ENCODE peak calls at places on chromosomes 13 and 19, in five cellular contexts. P is effector memory CD4-positive, alpha-beta T cell; G is tibial nerve; X is GM23248; K is ovary. E is an unnamed sample. For H3K4me1, the result is how much of the 10 kb centered on the place peaks cover.

GRCh38 chr13:21749410-21749809 is 78.5 kb downstream of the FGF9 start:
- DNase-seq in P (no peak), G (no peak), X (peak), K (no peak), E (no peak)

GRCh38 chr19:6412111-6412999 is 12.3 kb downstream of the KHSRP start:
- DNase-seq in P (peak), G (no peak), X (peak), K (peak), E (peak)

GRCh38 chr13:33872005-33872351 is 54.0 kb downstream of the RFC3 start:
- DNase-seq in P (no peak), G (no peak), X (no peak), K (no peak), E (no peak)

GRCh38 chr13:33487575-33488243 is 202.2 kb upstream of the STARD13 start:
- DNase-seq in P (no peak), G (peak), X (peak), K (no peak), E (no peak)

GRCh38 chr19:54430306-54431254 is 15.3 kb downstream of the TTYH1 start:
- DNase-seq in P (no peak), G (no peak), X (peak), K (peak), E (no peak)

GRCh38 chr19:47113446-47114348 is at the start of gene ZC3H4:
- DNase-seq in P (peak), G (peak), X (peak), K (peak), E (peak)

GRCh38 chr13:66992683-66993082 is 237.5 kb downstream of the PCDH9 start:
- DNase-seq in P (no peak), G (no peak), X (no peak), K (no peak), E (no peak)

GRCh38 chr19:2532252-2533071 is 56.5 kb downstream of the GADD45B start:
- DNase-seq in P (no peak), G (no peak), X (peak), K (no peak), E (no peak)

GRCh38 chr13:51643882-51644281 is 59.6 kb downstream of the WDFY2 start:
- DNase-seq in P (no peak), G (no peak), X (peak), K (no peak), E (no peak)

GRCh38 chr13:77325371-77325941 is 1.4 kb downstream of the MYCBP2 start:
- DNase-seq in P (no peak), G (no peak), X (peak), K (no peak), E (no peak)

GRCh38 chr19:47280183-47280797 is 5.6 kb downstream of the INAFM1 start:
- DNase-seq in P (no peak), G (no peak), X (peak), K (no peak), E (no peak)

GRCh38 chr19:1206733-1207301 is 1.2 kb downstream of the STK11 start:
- DNase-seq in P (peak), G (no peak), X (peak), K (peak), E (no peak)

GRCh38 chr19:664913-665443 is 2.0 kb upstream of the RNF126 start:
- DNase-seq in P (peak), G (peak), X (peak), K (peak), E (peak)

GRCh38 chr13:99505814-99506269 is 4.6 kb downstream of the TM9SF2 start:
- DNase-seq in P (no peak), G (no peak), X (peak), K (no peak), E (no peak)

GRCh38 chr19:14565298-14565679 is 6.6 kb downstream of the NDUFB7 start:
- DNase-seq in P (no peak), G (no peak), X (peak), K (no peak), E (no peak)

GRCh38 chr13:51346397-51346796 is 6.9 kb downstream of the SERPINE3 start:
- DNase-seq in P (no peak), G (no peak), X (no peak), K (no peak), E (no peak)

GRCh38 chr13:20035130-20035529 is 76.6 kb downstream of the ZMYM2 start:
- DNase-seq in P (no peak), G (no peak), X (no peak), K (no peak), E (no peak)

GRCh38 chr19:13093407-13094284 is 9.0 kb downstream of the LYL1 start:
- DNase-seq in P (peak), G (peak), X (peak), K (peak), E (peak)

GRCh38 chr19:38730470-38730730 is 13.9 kb downstream of the CAPN12 start:
- DNase-seq in P (no peak), G (no peak), X (no peak), K (no peak), E (peak)

GRCh38 chr19:43667524-43668405 is 2.2 kb downstream of the PLAUR start:
- DNase-seq in P (no peak), G (no peak), X (no peak), K (peak), E (peak)

GRCh38 chr13:98105929-98106336 is 37.0 kb upstream of the FARP1 start:
- DNase-seq in P (no peak), G (no peak), X (peak), K (no peak), E (no peak)

GRCh38 chr19:12137541-12137940 is 2.6 kb downstream of the ZNF20 start:
- DNase-seq in P (no peak), G (no peak), X (peak), K (no peak), E (no peak)

GRCh38 chr19:20860339-20860738 is 62.7 kb upstream of the ZNF85 start:
- DNase-seq in P (no peak), G (no peak), X (no peak), K (no peak), E (no peak)

GRCh38 chr19:28705008-28705407 is 507.9 kb downstream of the UQCRFS1 start:
- DNase-seq in P (no peak), G (no peak), X (peak), K (no peak), E (no peak)

GRCh38 chr13:72757792-72758535 is 23.7 kb downstream of the DIS3 start:
- DNase-seq in P (no peak), G (no peak), X (peak), K (no peak), E (no peak)

GRCh38 chr19:4861147-4861546 is 6.3 kb downstream of the PLIN3 start:
- DNase-seq in P (no peak), G (no peak), X (no peak), K (no peak), E (no peak)

GRCh38 chr19:56814656-56815055 is 25.9 kb downstream of the PEG3 start:
- DNase-seq in P (no peak), G (no peak), X (no peak), K (no peak), E (no peak)

GRCh38 chr13:20988033-20988908 is 73.1 kb downstream of the LATS2 start:
- DNase-seq in P (no peak), G (no peak), X (no peak), K (no peak), E (no peak)

DNA sequence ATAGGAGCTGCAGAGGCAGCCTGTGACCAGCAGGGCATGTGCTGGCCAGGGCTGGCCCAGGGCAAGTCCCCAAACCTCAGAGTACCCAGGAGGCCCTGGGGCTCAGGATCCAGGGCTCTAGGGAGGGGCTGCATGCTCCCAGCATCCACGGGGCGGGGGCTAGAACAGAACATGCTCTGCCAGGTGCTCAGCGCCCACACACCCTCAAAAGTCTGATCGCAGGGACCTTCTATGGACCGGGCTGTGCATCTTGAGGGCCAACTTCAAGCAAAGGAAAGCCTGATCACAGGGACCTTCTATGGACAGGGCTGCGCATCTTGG is 33.5 kb downstream of the ELL start:
- DNase-seq in P (no peak), G (no peak), X (peak), K (no peak), E (no peak)
- H3K4me1 ChIP-seq in P (under half), G (half or more), X (under half), K (under half), E (half or more)

GRCh38 chr13:46685006-46685730 is 111.8 kb downstream of the ESD start:
- DNase-seq in P (no peak), G (no peak), X (no peak), K (no peak), E (no peak)
- H3K27ac ChIP-seq in P (no peak), G (peak), X (no peak), K (no peak), E (peak)

DNA sequence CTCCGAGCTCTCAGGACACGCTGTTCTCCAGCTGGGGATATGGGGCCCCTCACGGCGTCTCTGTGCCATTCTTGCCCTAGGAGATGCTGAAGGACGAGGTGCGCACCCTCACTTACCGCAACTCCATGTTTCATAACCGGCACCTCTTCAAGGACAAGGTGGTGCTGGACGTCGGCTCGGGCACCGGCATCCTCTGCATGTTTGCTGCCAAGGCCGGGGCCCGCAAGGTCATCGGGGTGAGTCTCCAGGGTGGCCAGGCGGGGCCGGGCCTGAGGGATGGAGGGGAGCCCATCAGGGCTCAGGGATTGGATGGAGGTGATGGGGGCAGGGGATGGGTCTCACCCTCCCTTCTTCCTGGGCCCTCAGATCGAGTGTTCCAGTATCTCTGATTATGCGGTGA is 4.8 kb downstream of the PRMT1 start:
- DNase-seq in P (no peak), G (no peak), X (no peak), K (peak), E (no peak)
- H3K4me1 ChIP-seq in P (under half), G (under half), X (under half), K (under half), E (under half)

GRCh38 chr13:114249062-114249461 is 14.4 kb downstream of the CDC16 start:
- DNase-seq in P (no peak), G (no peak), X (no peak), K (no peak), E (no peak)

GRCh38 chr13:114244637-114245036 is 9.9 kb downstream of the CDC16 start:
- DNase-seq in P (no peak), G (no peak), X (no peak), K (no peak), E (no peak)

GRCh38 chr13:114248011-114248410 is 13.3 kb downstream of the CDC16 start:
- DNase-seq in P (no peak), G (no peak), X (peak), K (no peak), E (no peak)
- H3K27ac ChIP-seq in P (no peak), G (no peak), X (peak), K (no peak), E (no peak)

GRCh38 chr19:48396010-48396870 is 2.8 kb downstream of the GRIN2D start:
- DNase-seq in P (no peak), G (no peak), X (no peak), K (no peak), E (no peak)

GRCh38 chr19:48395499-48395898 is 2.0 kb downstream of the GRIN2D start:
- DNase-seq in P (no peak), G (no peak), X (no peak), K (no peak), E (no peak)

GRCh38 chr19:48394331-48395169 is 1.1 kb downstream of the GRIN2D start:
- DNase-seq in P (no peak), G (no peak), X (peak), K (no peak), E (no peak)

GRCh38 chr19:48393559-48394330 is at the start of gene GRIN2D:
- DNase-seq in P (no peak), G (no peak), X (peak), K (no peak), E (peak)

GRCh38 chr19:48395170-48395455 is 1.6 kb downstream of the GRIN2D start:
- DNase-seq in P (no peak), G (no peak), X (no peak), K (no peak), E (no peak)
- H3K4me1 ChIP-seq in P (under half), G (under half), X (under half), K (under half), E (under half)